ENCODE peak calls at places on chromosomes 3 and 15, in six cellular contexts. X is adrenal gland; T is tibial artery; Q is CD8-positive, alpha-beta T cell; U is transverse colon; S is stomach. Z is an unnamed sample.

GRCh38 chr3:159844383-159844730 is 144.3 kb upstream of the IL12A start:
- DNase-seq in X (no peak), T (no peak), Q (no peak), U (no peak), S (no peak), Z (no peak)

GRCh38 chr3:149654188-149654601 is 3.6 kb downstream of the WWTR1 start:
- DNase-seq in X (peak; percentile 29), T (no peak), Q (no peak), U (no peak), S (no peak), Z (no peak)

GRCh38 chr3:32816439-32817194 is 1.2 kb upstream of the TRIM71 start:
- DNase-seq in X (no peak), T (no peak), Q (no peak), U (no peak), S (no peak), Z (no peak)

GRCh38 chr3:55579499-55579898 is 92.4 kb upstream of the WNT5A start:
- DNase-seq in X (no peak), T (no peak), Q (no peak), U (no peak), S (no peak), Z (no peak)

GRCh38 chr3:174812172-174812862 is 46.8 kb upstream of the NAALADL2 start:
- DNase-seq in X (no peak), T (no peak), Q (no peak), U (no peak), S (no peak), Z (no peak)

GRCh38 chr3:58414538-58415197 is 19.0 kb downstream of the PDHB start:
- DNase-seq in X (peak; percentile 54), T (no peak), Q (no peak), U (peak; percentile 31), S (peak; percentile 40), Z (peak; percentile 49)

GRCh38 chr3:79477242-79477641 is 290.6 kb downstream of the ROBO1 start:
- DNase-seq in X (no peak), T (no peak), Q (no peak), U (no peak), S (no peak), Z (no peak)

GRCh38 chr3:67018789-67019525 is 20.9 kb downstream of the KBTBD8 start:
- DNase-seq in X (no peak), T (no peak), Q (no peak), U (no peak), S (no peak), Z (no peak)

GRCh38 chr3:52444860-52445793 is at the start of gene SEMA3G:
- DNase-seq in X (peak; percentile 52), T (peak; percentile 85), Q (peak; percentile 46), U (peak; percentile 87), S (peak; percentile 92), Z (peak; percentile 67)

GRCh38 chr15:101033801-101034200 is 114.6 kb downstream of the LRRK1 start:
- DNase-seq in X (no peak), T (no peak), Q (no peak), U (no peak), S (no peak), Z (no peak)

GRCh38 chr15:64634020-64634419 is 141.4 kb downstream of the RBPMS2 start:
- DNase-seq in X (no peak), T (no peak), Q (peak; percentile 15), U (peak; percentile 24), S (no peak), Z (no peak)

GRCh38 chr3:59426851-59427565 is 377.2 kb upstream of the CFAP20DC start:
- DNase-seq in X (no peak), T (no peak), Q (no peak), U (no peak), S (no peak), Z (no peak)

GRCh38 chr3:38590521-38590920 is 59.0 kb downstream of the SCN5A start:
- DNase-seq in X (no peak), T (peak; percentile 31), Q (no peak), U (peak; percentile 2), S (no peak), Z (no peak)

GRCh38 chr3:168877899-168878298 is 782.2 kb upstream of the GOLIM4 start:
- DNase-seq in X (no peak), T (no peak), Q (no peak), U (no peak), S (peak; percentile 33), Z (peak; percentile 20)

GRCh38 chr15:79195802-79196201 is 86.7 kb upstream of the ANKRD34C start:
- DNase-seq in X (no peak), T (no peak), Q (no peak), U (no peak), S (no peak), Z (no peak)

GRCh38 chr3:169650503-169650902 is 13.0 kb downstream of the MECOM start:
- DNase-seq in X (no peak), T (no peak), Q (no peak), U (no peak), S (no peak), Z (no peak)

GRCh38 chr15:90629217-90629616 is 87.9 kb upstream of the BLM start:
- DNase-seq in X (no peak), T (peak; percentile 34), Q (no peak), U (no peak), S (no peak), Z (no peak)

GRCh38 chr3:39287216-39287858 is 7.5 kb upstream of the CX3CR1 start:
- DNase-seq in X (no peak), T (no peak), Q (no peak), U (no peak), S (no peak), Z (no peak)

GRCh38 chr15:29107971-29108645 is 161.5 kb downstream of the NSMCE3 start:
- DNase-seq in X (no peak), T (no peak), Q (no peak), U (no peak), S (no peak), Z (no peak)

GRCh38 chr3:187759601-187760000 is 14.3 kb upstream of the BCL6 start:
- DNase-seq in X (no peak), T (no peak), Q (no peak), U (no peak), S (no peak), Z (no peak)

GRCh38 chr3:192899540-192899982 is 18.1 kb downstream of the MB21D2 start:
- DNase-seq in X (no peak), T (no peak), Q (no peak), U (no peak), S (no peak), Z (no peak)

GRCh38 chr3:83849331-83849730 is 1109.5 kb upstream of the CADM2 start:
- DNase-seq in X (no peak), T (no peak), Q (no peak), U (no peak), S (no peak), Z (no peak)

GRCh38 chr3:188153949-188154757 is at the start of gene LPP:
- DNase-seq in X (peak; percentile 76), T (peak; percentile 90), Q (peak; percentile 60), U (peak; percentile 85), S (peak; percentile 85), Z (peak; percentile 73)

GRCh38 chr3:76726034-76726433 is 313.9 kb upstream of the ROBO2 start:
- DNase-seq in X (no peak), T (no peak), Q (no peak), U (no peak), S (no peak), Z (no peak)

GRCh38 chr3:76728411-76728810 is 311.5 kb upstream of the ROBO2 start:
- DNase-seq in X (no peak), T (no peak), Q (no peak), U (no peak), S (no peak), Z (no peak)

GRCh38 chr3:76724706-76725105 is 315.2 kb upstream of the ROBO2 start:
- DNase-seq in X (no peak), T (no peak), Q (no peak), U (no peak), S (no peak), Z (no peak)

GRCh38 chr3:76723366-76723765 is 316.5 kb upstream of the ROBO2 start:
- DNase-seq in X (no peak), T (no peak), Q (no peak), U (no peak), S (no peak), Z (no peak)

DNA sequence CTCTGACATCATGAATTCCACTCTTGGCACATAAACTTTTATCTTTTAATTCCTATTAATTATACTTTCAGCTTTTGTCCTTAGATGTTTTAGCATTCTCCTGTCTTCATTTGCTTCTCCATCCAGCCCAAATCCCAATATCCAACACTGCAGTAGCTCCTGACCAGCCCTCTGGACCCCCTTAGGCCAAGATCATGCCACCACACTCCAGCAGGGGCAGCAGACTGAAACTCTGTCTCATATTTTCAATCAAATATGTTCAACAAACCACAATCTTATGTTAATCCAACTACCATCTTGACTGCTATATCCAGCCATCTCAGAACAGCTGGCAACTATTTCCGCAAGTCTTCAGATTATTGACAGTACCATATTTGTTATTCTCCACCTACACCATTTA is 315.8 kb upstream of the ROBO2 start:
- DNase-seq in X (no peak), T (no peak), Q (no peak), U (no peak), S (no peak), Z (no peak)
- TF ChIP-seq CTCF in X (no peak), T (no peak), Q (no peak), U (no peak), S (no peak), Z (no peak)

GRCh38 chr3:5231536-5231935 is 44.0 kb downstream of the EDEM1 start:
- DNase-seq in X (no peak), T (no peak), Q (no peak), U (no peak), S (no peak), Z (no peak)
- H3K4me1 ChIP-seq in X (no peaks in the 10 kb centered on the region), T (no peaks in the 10 kb centered on the region), Q (no peaks in the 10 kb centered on the region), U (no peaks in the 10 kb centered on the region), S (no peaks in the 10 kb centered on the region), Z (no peaks in the 10 kb centered on the region)

GRCh38 chr3:195154111-195154791 is 116.7 kb downstream of the XXYLT1 start:
- DNase-seq in X (no peak), T (no peak), Q (no peak), U (no peak), S (no peak), Z (no peak)

GRCh38 chr3:195153653-195154052 is 117.3 kb downstream of the XXYLT1 start:
- DNase-seq in X (no peak), T (no peak), Q (no peak), U (no peak), S (no peak), Z (no peak)

GRCh38 chr3:195151402-195151801 is 119.6 kb downstream of the XXYLT1 start:
- DNase-seq in X (no peak), T (no peak), Q (no peak), U (no peak), S (no peak), Z (no peak)

GRCh38 chr3:195151866-195152526 is 119.0 kb downstream of the XXYLT1 start:
- DNase-seq in X (no peak), T (no peak), Q (no peak), U (no peak), S (no peak), Z (no peak)

DNA sequence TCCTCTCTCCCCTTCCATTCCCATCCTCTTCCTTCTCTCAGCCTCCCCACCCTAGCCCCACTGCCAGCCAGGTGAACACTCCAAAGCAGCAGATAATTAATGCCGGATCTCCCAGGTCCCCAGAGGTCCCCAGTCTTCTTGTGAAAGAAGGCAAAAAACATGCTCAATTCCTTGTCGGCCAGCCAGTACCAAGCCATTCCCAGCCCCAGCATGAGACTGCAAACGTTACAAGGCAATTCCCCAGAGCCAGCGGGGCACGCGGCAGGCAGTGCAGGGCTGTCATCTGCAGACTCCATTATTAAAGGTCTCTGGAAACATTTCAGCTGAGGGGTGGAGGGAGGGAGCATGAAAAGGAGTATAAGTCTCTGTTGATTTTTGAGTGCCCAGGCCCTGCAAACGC is 117.8 kb downstream of the XXYLT1 start:
- DNase-seq in X (no peak), T (peak; percentile 85), Q (no peak), U (no peak), S (no peak), Z (no peak)
- H3K27ac ChIP-seq in X (no peak overlapping the region), T (peak overlapping the region; percentile 57), Q (no peak overlapping the region), U (peak overlapping the region; percentile 89), S (peak overlapping the region; percentile 13), Z (peak overlapping the region; percentile 90)

GRCh38 chr3:100776736-100777135 is 67.4 kb downstream of the TFG start:
- DNase-seq in X (no peak), T (no peak), Q (no peak), U (no peak), S (no peak), Z (no peak)
- TF ChIP-seq CTCF in X (no peak), T (no peak), Q (no peak), U (no peak), S (no peak), Z (no peak)

Z was measured in prostate gland.